ENCODE peak calls at places on chromosomes 7 and 10, in eight cellular contexts. U is aorta; B is stimulated activated naive B cell treated with anti-CD40 and anti-IgM and Interleukin-4, amounts not matched to agents 10 μg/mL and 1 μg/mL and 100 μg/mL, for 72 hours; Y is GF-D8; D is effector CD4-positive, alpha-beta T cell; O is substantia nigra; W is H9; L is lung microvascular endothelial cell. A is an unnamed sample.

GRCh38 chr10:31004611-31005193 is 27.0 kb downstream of the ZNF438 start:
- DNase-seq in U (no peak), B (no peak), Y (no peak), D (no peak), O (no peak), W (no peak), L (peak; percentile 76), A (no peak)

GRCh38 chr10:60008816-60009215 is 102.5 kb upstream of the CCDC6 start:
- DNase-seq in U (no peak), B (no peak), Y (no peak), D (no peak), O (no peak), W (no peak), L (no peak), A (no peak)

GRCh38 chr10:76711374-76711997 is 926.1 kb downstream of the KCNMA1 start:
- DNase-seq in U (peak; percentile 38), B (no peak), Y (no peak), D (no peak), O (no peak), W (no peak), L (no peak), A (no peak)

GRCh38 chr10:132577350-132578005 is 39.9 kb downstream of the INPP5A start:
- DNase-seq in U (no peak), B (no peak), Y (no peak), D (no peak), O (peak; percentile 62), W (no peak), L (no peak), A (peak; percentile 77)

GRCh38 chr7:83546586-83546985 is 102.4 kb downstream of the SEMA3E start:
- DNase-seq in U (no peak), B (no peak), Y (no peak), D (no peak), O (no peak), W (no peak), L (no peak), A (no peak)

GRCh38 chr10:70688828-70689227 is 16.5 kb downstream of the ADAMTS14 start:
- DNase-seq in U (no peak), B (no peak), Y (no peak), D (no peak), O (no peak), W (no peak), L (no peak), A (no peak)

GRCh38 chr7:33650828-33651227 is 254.5 kb upstream of the BMPER start:
- DNase-seq in U (no peak), B (no peak), Y (no peak), D (no peak), O (no peak), W (no peak), L (no peak), A (no peak)

GRCh38 chr10:96488161-96488935 is 25.4 kb downstream of the TLL2 start:
- DNase-seq in U (no peak), B (no peak), Y (no peak), D (no peak), O (no peak), W (no peak), L (no peak), A (no peak)

GRCh38 chr10:13939391-13939790 is 352.6 kb downstream of the PRPF18 start:
- DNase-seq in U (no peak), B (no peak), Y (no peak), D (no peak), O (no peak), W (no peak), L (peak; percentile 99), A (no peak)

GRCh38 chr10:107847620-107848019 is 683.1 kb upstream of the SORCS1 start:
- DNase-seq in U (no peak), B (no peak), Y (no peak), D (no peak), O (no peak), W (no peak), L (no peak), A (no peak)

GRCh38 chr10:59234814-59235429 is 58.5 kb downstream of the PHYHIPL start:
- DNase-seq in U (no peak), B (no peak), Y (no peak), D (no peak), O (no peak), W (no peak), L (peak; percentile 41), A (no peak)

GRCh38 chr7:21358640-21359039 is 69.2 kb upstream of the SP4 start:
- DNase-seq in U (no peak), B (no peak), Y (no peak), D (no peak), O (no peak), W (no peak), L (no peak), A (no peak)

GRCh38 chr10:106565546-106565945 is 599.0 kb downstream of the SORCS1 start:
- DNase-seq in U (no peak), B (no peak), Y (no peak), D (no peak), O (no peak), W (no peak), L (no peak), A (no peak)

GRCh38 chr7:113945018-113945938 is 26.5 kb upstream of the PPP1R3A start:
- DNase-seq in U (no peak), B (no peak), Y (no peak), D (no peak), O (no peak), W (no peak), L (no peak), A (no peak)

GRCh38 chr10:95183132-95183450 is 10.9 kb upstream of the ACSM6 start:
- DNase-seq in U (no peak), B (no peak), Y (no peak), D (no peak), O (no peak), W (no peak), L (peak; percentile 15), A (no peak)

GRCh38 chr10:15313844-15314243 is 57.2 kb downstream of the FAM171A1 start:
- DNase-seq in U (no peak), B (no peak), Y (peak; percentile 80), D (no peak), O (peak; percentile 65), W (no peak), L (peak; percentile 98), A (no peak)